ENCODE peak calls at places on chromosomes 4 and X, in six cellular contexts. Y is GM23338; J is CD8-positive, alpha-beta T cell; M is psoas muscle; C is LNCaP clone FGC; B is fibroblast of lung. P is an unnamed sample.

GRCh38 chr4:184769285-184769825 is 35.5 kb upstream of the CENPU start:
- DNase-seq in Y (no peak), J (no peak), M (no peak), C (no peak), B (no peak), P (no peak)

GRCh38 chr4:165711436-165711835 is 161.6 kb upstream of the TLL1 start:
- DNase-seq in Y (no peak), J (no peak), M (no peak), C (no peak), B (no peak), P (no peak)

GRCh38 chrX:40012800-40013682 is 84.7 kb downstream of the BCOR start:
- DNase-seq in Y (peak; percentile 60), J (peak; percentile 34), M (peak; percentile 68), C (no peak), B (peak; percentile 64), P (no peak)

GRCh38 chr4:80125252-80126177 is 52.5 kb upstream of the ANTXR2 start:
- DNase-seq in Y (peak; percentile 50), J (peak; percentile 50), M (no peak), C (no peak), B (peak; percentile 50), P (peak; percentile 15)

GRCh38 chr4:128906581-128906980 is 97.1 kb downstream of the JADE1 start:
- DNase-seq in Y (no peak), J (no peak), M (no peak), C (no peak), B (no peak), P (no peak)

GRCh38 chr4:55729306-55730142 is 90.1 kb upstream of the EXOC1L start:
- DNase-seq in Y (peak; percentile 5), J (no peak), M (no peak), C (no peak), B (no peak), P (no peak)

GRCh38 chrX:103330601-103331397 is 760 bp downstream of the TCEAL7 start:
- DNase-seq in Y (peak; percentile 64), J (no peak), M (no peak), C (no peak), B (peak; percentile 1), P (no peak)

GRCh38 chrX:47573334-47574095 is 8.7 kb upstream of the TIMP1 start:
- DNase-seq in Y (peak; percentile 91), J (no peak), M (no peak), C (no peak), B (peak; percentile 69), P (no peak)

GRCh38 chr4:53744446-53745160 is 153.3 kb upstream of the LNX1 start:
- DNase-seq in Y (peak; percentile 4), J (no peak), M (no peak), C (no peak), B (no peak), P (no peak)

GRCh38 chrX:69285401-69285871 is 120.2 kb upstream of the PJA1 start:
- DNase-seq in Y (no peak), J (no peak), M (peak; percentile 40), C (no peak), B (peak; percentile 28), P (no peak)
- H3K4me3 ChIP-seq in Y (peak overlapping the region; percentile 51), J (peak overlapping the region; percentile 33), M (peak overlapping the region; percentile 55), C (peak overlapping the region; percentile 18), B (peak overlapping the region; percentile 21), P (peak overlapping the region; percentile 39)

GRCh38 chr4:39383690-39384089 is 17.5 kb upstream of the RFC1 start:
- DNase-seq in Y (no peak), J (no peak), M (no peak), C (no peak), B (no peak), P (no peak)
- TF ChIP-seq CTCF in Y (no peak), J (no peak), M (no peak), C (no peak), B (no peak), P (no peak)

GRCh38 chr4:2813446-2814405 is 20.8 kb downstream of the SH3BP2 start:
- DNase-seq in Y (no peak), J (peak; percentile 28), M (no peak), C (no peak), B (no peak), P (no peak)
- H3K4me3 ChIP-seq in Y (no peak overlapping the region), J (peak overlapping the region; percentile 85), M (peak overlapping the region; percentile 78), C (peak overlapping the region; percentile 68), B (no peak overlapping the region), P (no peak overlapping the region)

GRCh38 chr4:52107336-52107735 is 56.2 kb downstream of the SPATA18 start:
- DNase-seq in Y (no peak), J (no peak), M (no peak), C (no peak), B (no peak), P (no peak)

GRCh38 chr4:52105276-52105675 is 54.2 kb downstream of the SPATA18 start:
- DNase-seq in Y (no peak), J (no peak), M (no peak), C (no peak), B (no peak), P (no peak)

GRCh38 chr4:52107745-52108144 is 56.6 kb downstream of the SPATA18 start:
- DNase-seq in Y (peak; percentile 6), J (no peak), M (no peak), C (no peak), B (no peak), P (no peak)

GRCh38 chr4:52106142-52106541 is 55.0 kb downstream of the SPATA18 start:
- DNase-seq in Y (no peak), J (no peak), M (no peak), C (no peak), B (no peak), P (no peak)

GRCh38 chr4:52106701-52107100 is 55.6 kb downstream of the SPATA18 start:
- DNase-seq in Y (peak; percentile 3), J (no peak), M (no peak), C (no peak), B (peak; percentile 11), P (no peak)
- TF ChIP-seq CTCF in Y (no peak), J (no peak), M (no peak), C (no peak), B (no peak), P (no peak)

GRCh38 chrX:44978976-44979375 is 106.0 kb downstream of the KDM6A start:
- DNase-seq in Y (no peak), J (no peak), M (no peak), C (no peak), B (no peak), P (no peak)

GRCh38 chrX:44972132-44972531 is 99.1 kb downstream of the KDM6A start:
- DNase-seq in Y (no peak), J (no peak), M (no peak), C (no peak), B (no peak), P (no peak)

GRCh38 chrX:44973420-44973932 is 100.5 kb downstream of the KDM6A start:
- DNase-seq in Y (no peak), J (no peak), M (no peak), C (no peak), B (no peak), P (no peak)

GRCh38 chrX:44974462-44974861 is 101.5 kb downstream of the KDM6A start:
- DNase-seq in Y (no peak), J (no peak), M (no peak), C (no peak), B (peak; percentile 30), P (no peak)

DNA sequence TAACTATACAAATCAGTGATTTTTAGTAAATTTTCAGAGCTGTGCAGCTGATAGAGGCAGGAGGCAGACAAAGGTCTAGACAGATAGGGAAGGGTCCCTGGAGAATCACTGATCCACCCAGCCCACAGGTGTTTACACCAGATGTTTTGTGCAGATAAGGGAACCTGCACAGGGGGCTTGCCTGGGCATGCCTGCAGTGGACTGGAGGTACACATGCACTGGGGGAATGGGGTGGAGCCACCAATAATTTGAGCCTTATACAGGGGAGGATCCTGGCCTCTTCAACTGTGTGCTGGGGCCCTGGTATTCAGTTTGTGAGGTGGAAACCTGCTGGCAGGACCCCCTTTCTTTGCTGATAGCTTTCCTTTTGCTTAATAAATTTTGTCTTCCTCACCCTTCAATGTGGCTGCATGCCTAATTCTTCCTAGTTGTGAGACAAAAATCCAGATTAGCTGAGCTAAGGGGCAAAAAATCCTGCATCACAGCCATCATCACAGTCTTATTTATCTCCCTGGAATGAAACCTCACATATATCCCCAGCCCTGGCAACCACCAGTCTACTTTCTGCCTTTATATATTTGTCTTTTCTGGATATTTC is 102.8 kb downstream of the KDM6A start:
- DNase-seq in Y (no peak), J (no peak), M (no peak), C (no peak), B (no peak), P (no peak)
- H3K4me3 ChIP-seq in Y (no peak overlapping the region), J (no peak overlapping the region), M (no peak overlapping the region), C (no peak overlapping the region), B (no peak overlapping the region), P (no peak overlapping the region)

P was measured in astrocyte of the cerebellum.